ENCODE peak calls at places on chromosomes 3 and 15, in six cellular contexts. W is cardiac muscle cell; T is A549; B is ovary; D is naive thymus-derived CD4-positive, alpha-beta T cell; Y is IMR-90. H is an unnamed sample.

GRCh38 chr3:129556890-129557736 is 14.1 kb downstream of the H1-8 start:
- DNase-seq in Y (no peak), T (no peak), W (no peak), B (no peak), D (no peak), H (peak)

GRCh38 chr3:149723781-149724180 is 28.5 kb downstream of the COMMD2 start:
- DNase-seq in W (no peak), T (no peak), Y (no peak), B (no peak), D (no peak), H (no peak)

GRCh38 chr3:160402249-160403027 is 3.0 kb downstream of the SMC4 start:
- DNase-seq in W (no peak), B (no peak), D (no peak), Y (no peak), T (no peak), H (no peak)

GRCh38 chr15:41494922-41495735 is 1.5 kb downstream of the ITPKA start:
- DNase-seq in T (no peak), Y (no peak), D (peak), W (peak), B (no peak), H (no peak)

GRCh38 chr15:29835301-29835700 is 13.0 kb upstream of the TJP1 start:
- DNase-seq in W (no peak), D (no peak), T (no peak), B (no peak), Y (peak), H (no peak)

GRCh38 chr3:187744169-187745151 is 808 bp downstream of the BCL6 start:
- DNase-seq in B (peak), Y (peak), W (peak), D (peak), T (peak), H (peak)

GRCh38 chr3:123385499-123385898 is 63.4 kb downstream of the ADCY5 start:
- DNase-seq in Y (no peak), T (no peak), D (no peak), B (no peak), W (no peak), H (no peak)

GRCh38 chr3:172913911-172914730 is 163.6 kb downstream of the ECT2 start:
- DNase-seq in D (no peak), W (no peak), B (no peak), T (no peak), Y (no peak), H (no peak)

GRCh38 chr15:70558406-70559222 is 204.7 kb downstream of the UACA start:
- DNase-seq in D (peak), T (no peak), W (no peak), B (no peak), Y (no peak), H (no peak)

GRCh38 chr3:114056130-114057010 is at the start of the genes CCDC191 and QTRT2:
- DNase-seq in Y (peak), W (peak), D (peak), B (peak), T (peak), H (peak)

GRCh38 chr3:184260571-184261269 is 633 bp downstream of the CAMK2N2 start:
- DNase-seq in W (no peak), T (no peak), B (no peak), Y (no peak), D (no peak), H (no peak)
- H3K27ac ChIP-seq in W (no peak), T (peak), B (no peak), Y (no peak), D (no peak), H (no peak)

GRCh38 chr15:57667171-57667924 is 39.2 kb upstream of the POLR2M start:
- DNase-seq in D (peak), Y (peak), W (peak), T (peak), B (no peak), H (no peak)
- H3K4me3 ChIP-seq in D (no peak), Y (no peak), W (no peak), T (no peak), B (no peak), H (no peak)

GRCh38 chr3:46971151-46971550 is 5.4 kb downstream of the CCDC12 start:
- DNase-seq in W (no peak), T (no peak), Y (no peak), D (no peak), B (no peak), H (no peak)

GRCh38 chr3:46970391-46971091 is 6.0 kb downstream of the CCDC12 start:
- DNase-seq in T (peak), D (no peak), W (no peak), B (no peak), Y (no peak), H (peak)

GRCh38 chr3:46971742-46972141 is 4.8 kb downstream of the CCDC12 start:
- DNase-seq in Y (no peak), W (no peak), D (no peak), T (no peak), B (no peak), H (no peak)

GRCh38 chr3:46974421-46975227 is 1.9 kb downstream of the CCDC12 start:
- DNase-seq in D (no peak), Y (no peak), B (no peak), T (no peak), W (no peak), H (no peak)

DNA sequence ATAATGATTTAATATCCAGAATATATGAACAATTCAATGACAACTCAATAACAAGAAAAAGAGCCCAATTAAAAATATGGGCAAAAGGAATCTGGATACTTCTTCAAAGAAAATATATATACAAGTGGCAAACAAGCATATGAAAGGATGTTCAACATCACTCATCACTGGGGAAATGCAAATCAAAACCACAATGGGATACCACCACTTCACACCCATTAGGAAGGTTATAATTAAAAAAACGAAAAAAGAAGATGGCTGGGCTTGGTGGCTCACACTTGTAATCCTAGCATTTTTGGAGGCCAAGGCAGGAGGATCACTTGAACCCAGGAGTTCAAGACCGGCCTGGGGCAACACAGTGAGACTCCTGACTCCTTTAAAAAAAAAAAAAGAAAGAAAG is 4.1 kb downstream of the CCDC12 start:
- DNase-seq in D (no peak), B (no peak), W (no peak), T (no peak), Y (no peak), H (no peak)
- H3K27ac ChIP-seq in D (no peak), B (no peak), W (no peak), T (no peak), Y (no peak), H (no peak)

DNA sequence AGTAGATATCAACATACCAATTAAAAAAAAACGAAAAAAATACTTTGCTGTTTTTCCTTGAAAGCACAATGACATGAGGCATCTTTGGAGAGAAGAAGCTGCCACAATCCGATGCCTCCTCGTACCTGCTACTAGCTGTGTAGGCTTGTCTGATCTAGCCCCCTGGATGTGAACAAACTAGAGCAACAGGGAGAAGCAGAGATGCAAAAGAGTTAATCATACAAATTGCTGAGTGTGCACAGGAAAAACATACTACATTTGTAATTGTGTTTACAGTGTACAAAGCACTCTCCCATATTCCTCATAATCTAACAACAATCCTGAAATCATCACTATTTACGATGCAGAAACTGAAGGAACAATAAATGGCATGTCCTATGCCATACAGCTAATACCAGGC is 227.0 kb upstream of the CTNNB1 start:
- DNase-seq in B (no peak), Y (no peak), W (no peak), D (no peak), T (no peak), H (no peak)
- H3K4me3 ChIP-seq in B (no peak), Y (no peak), W (no peak), D (no peak), T (no peak), H (no peak)

DNA sequence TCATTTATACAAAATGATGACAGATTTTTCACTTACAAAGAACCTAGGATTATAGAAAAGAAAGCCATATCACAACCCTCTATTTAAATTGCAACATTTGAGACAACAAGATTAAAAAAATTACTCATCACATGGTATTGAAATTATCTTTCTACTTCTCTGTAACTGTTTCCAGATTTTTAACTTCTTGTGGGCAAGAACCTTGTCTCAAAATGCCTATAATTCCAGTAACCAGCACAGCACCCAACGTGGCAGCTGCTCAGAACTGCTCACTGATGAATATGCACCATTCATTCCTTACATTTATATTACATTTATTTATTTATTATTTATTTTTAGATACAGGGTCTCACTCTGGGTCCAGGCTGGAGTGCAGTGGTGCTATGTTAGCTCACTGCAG is 216.1 kb downstream of the THRB start:
- DNase-seq in B (no peak), T (no peak), Y (no peak), D (no peak), W (no peak), H (no peak)
- H3K27ac ChIP-seq in B (no peak), T (no peak), Y (no peak), D (no peak), W (no peak), H (no peak)

DNA sequence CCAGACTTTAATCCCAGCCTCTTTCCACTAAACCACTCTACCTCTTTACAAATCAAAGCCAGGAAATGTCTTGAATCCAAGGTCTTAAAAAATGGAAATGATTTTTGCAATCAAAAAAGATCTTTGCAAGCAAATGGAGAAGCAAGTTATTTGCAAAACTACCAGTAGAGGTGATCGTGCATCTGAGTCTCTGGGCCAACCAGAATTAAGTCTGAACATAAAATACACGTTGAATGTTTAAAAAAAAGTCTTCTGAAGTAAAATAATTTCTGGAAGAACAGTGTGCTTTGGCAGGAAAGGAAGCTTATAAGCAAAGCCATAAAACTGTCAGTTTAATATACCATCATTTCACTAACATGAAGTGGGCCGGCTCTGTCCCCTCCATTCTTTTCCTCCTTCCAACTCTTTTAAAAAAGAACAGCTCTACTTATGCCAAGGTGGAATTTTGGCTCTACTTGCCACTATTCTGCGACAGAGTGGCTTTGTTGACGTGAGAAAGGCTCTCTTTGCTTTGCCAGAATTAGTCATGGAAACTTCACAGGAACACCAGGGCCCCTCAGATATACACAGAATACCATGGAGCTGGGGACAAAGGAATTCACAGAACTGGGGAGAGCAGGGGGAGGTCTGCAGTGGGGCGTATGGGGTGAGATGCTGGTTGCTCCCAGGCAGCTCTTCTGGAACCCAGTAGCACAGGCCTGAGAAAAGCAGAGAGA is 29.8 kb downstream of the FSTL1 start:
- DNase-seq in T (no peak), B (no peak), W (peak), D (no peak), Y (peak), H (no peak)
- H3K4me3 ChIP-seq in T (no peak), B (no peak), W (no peak), D (no peak), Y (no peak), H (no peak)

GRCh38 chr3:66495633-66496032 is 5.2 kb downstream of the LRIG1 start:
- DNase-seq in B (no peak), T (no peak), Y (no peak), D (no peak), W (peak), H (no peak)
- H3K27ac ChIP-seq in B (no peak), T (no peak), Y (no peak), D (no peak), W (peak), H (peak)

DNA sequence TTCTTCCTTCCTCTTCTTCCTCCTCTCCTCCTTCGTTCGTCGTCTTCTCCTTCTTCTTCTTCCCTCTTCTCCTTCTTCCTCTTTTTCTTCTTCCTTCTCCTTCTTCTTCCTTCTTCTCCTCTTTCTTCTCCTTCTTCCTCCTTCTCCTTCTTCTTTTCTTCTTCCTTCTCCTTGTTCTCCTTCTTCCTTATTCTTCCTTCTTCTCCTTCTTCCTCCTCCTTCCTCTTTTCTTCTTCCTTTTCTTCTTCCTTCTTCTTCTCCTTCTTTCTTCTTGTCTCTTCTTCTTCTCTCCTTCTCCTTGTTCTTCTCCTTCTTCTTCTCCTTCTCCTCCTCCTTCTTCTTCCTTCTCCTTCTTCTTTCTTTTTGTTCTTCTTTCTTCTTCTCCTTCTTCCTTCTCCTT is 35.3 kb downstream of the SPG21 start:
- DNase-seq in B (no peak), Y (no peak), T (no peak), D (no peak), W (no peak), H (no peak)
- H3K4me3 ChIP-seq in B (no peak), Y (no peak), T (no peak), D (no peak), W (no peak), H (no peak)

GRCh38 chr3:45976191-45977091 is 19.2 kb downstream of the FYCO1 start:
- DNase-seq in Y (no peak), B (no peak), T (no peak), W (no peak), D (peak), H (no peak)
- H3K27ac ChIP-seq in Y (no peak), B (no peak), T (no peak), W (no peak), D (no peak), H (peak)

GRCh38 chr15:96408591-96409183 is 78.2 kb downstream of the NR2F2 start:
- DNase-seq in W (no peak), D (no peak), T (no peak), Y (no peak), B (no peak), H (no peak)

GRCh38 chr15:96411056-96412031 is 80.8 kb downstream of the NR2F2 start:
- DNase-seq in W (no peak), Y (no peak), B (no peak), D (no peak), T (no peak), H (no peak)

GRCh38 chr15:96410175-96411055 is 79.9 kb downstream of the NR2F2 start:
- DNase-seq in Y (no peak), D (no peak), T (no peak), B (no peak), W (no peak), H (no peak)

GRCh38 chr15:96407482-96407881 is 77.0 kb downstream of the NR2F2 start:
- DNase-seq in W (no peak), B (no peak), T (no peak), Y (no peak), D (no peak), H (no peak)

GRCh38 chr15:96409231-96410138 is 79.0 kb downstream of the NR2F2 start:
- DNase-seq in Y (peak), B (peak), W (peak), T (no peak), D (no peak), H (no peak)
- H3K4me3 ChIP-seq in Y (peak), B (peak), W (peak), T (no peak), D (no peak), H (peak)